ENCODE peak calls at places on chromosomes 7 and 10, in nine cellular contexts. One of them, this sample, is unnamed.

GRCh38 chr7:114409750-114410149 is 4.9 kb upstream of the FOXP2 start:
- DNase-seq in WTC11: no peak
- DNase-seq in stimulated activated CD4-positive, alpha-beta T cell treated with anti-CD3 and anti-CD28 coated beads, Interleukin-15, amount 100 ng/mL, for 1 hour: no peak
- DNase-seq in left colon: no peak
- DNase-seq in T-helper 2 cell: no peak
- DNase-seq in BJ: no peak
- DNase-seq in NCI-H460: no peak
- DNase-seq in NCI-H510A: no peak
- DNase-seq in iris pigment epithelial cell: peak; percentile 20
- DNase-seq in this sample: no peak

GRCh38 chr10:80540644-80541143 is 3.0 kb downstream of the SH2D4B start:
- DNase-seq in WTC11: no peak
- DNase-seq in stimulated activated CD4-positive, alpha-beta T cell treated with anti-CD3 and anti-CD28 coated beads, Interleukin-15, amount 100 ng/mL, for 1 hour: no peak
- DNase-seq in left colon: no peak
- DNase-seq in T-helper 2 cell: no peak
- DNase-seq in BJ: no peak
- DNase-seq in NCI-H460: no peak
- DNase-seq in NCI-H510A: no peak
- DNase-seq in iris pigment epithelial cell: no peak
- DNase-seq in this sample: no peak

GRCh38 chr10:119166564-119166963 is 1.1 kb upstream of the SFXN4 start:
- DNase-seq in WTC11: no peak
- DNase-seq in stimulated activated CD4-positive, alpha-beta T cell treated with anti-CD3 and anti-CD28 coated beads, Interleukin-15, amount 100 ng/mL, for 1 hour: no peak
- DNase-seq in left colon: no peak
- DNase-seq in T-helper 2 cell: no peak
- DNase-seq in BJ: no peak
- DNase-seq in NCI-H460: no peak
- DNase-seq in NCI-H510A: no peak
- DNase-seq in iris pigment epithelial cell: no peak
- DNase-seq in this sample: no peak

GRCh38 chr7:37394158-37394557 is 54.5 kb downstream of the ELMO1 start:
- DNase-seq in WTC11: no peak
- DNase-seq in stimulated activated CD4-positive, alpha-beta T cell treated with anti-CD3 and anti-CD28 coated beads, Interleukin-15, amount 100 ng/mL, for 1 hour: no peak
- DNase-seq in left colon: no peak
- DNase-seq in T-helper 2 cell: no peak
- DNase-seq in BJ: no peak
- DNase-seq in NCI-H460: no peak
- DNase-seq in NCI-H510A: no peak
- DNase-seq in iris pigment epithelial cell: no peak
- DNase-seq in this sample: no peak

GRCh38 chr10:55287346-55287745 is 486.3 kb upstream of the PCDH15 start:
- DNase-seq in WTC11: no peak
- DNase-seq in stimulated activated CD4-positive, alpha-beta T cell treated with anti-CD3 and anti-CD28 coated beads, Interleukin-15, amount 100 ng/mL, for 1 hour: no peak
- DNase-seq in left colon: no peak
- DNase-seq in T-helper 2 cell: no peak
- DNase-seq in BJ: no peak
- DNase-seq in NCI-H460: no peak
- DNase-seq in NCI-H510A: no peak
- DNase-seq in iris pigment epithelial cell: no peak
- DNase-seq in this sample: no peak

GRCh38 chr7:152076324-152076821 is 50.9 kb downstream of the GALNT11 start:
- DNase-seq in WTC11: peak; percentile 65
- DNase-seq in stimulated activated CD4-positive, alpha-beta T cell treated with anti-CD3 and anti-CD28 coated beads, Interleukin-15, amount 100 ng/mL, for 1 hour: no peak
- DNase-seq in left colon: peak; percentile 43
- DNase-seq in T-helper 2 cell: no peak
- DNase-seq in BJ: no peak
- DNase-seq in NCI-H460: peak; percentile 24
- DNase-seq in NCI-H510A: no peak
- DNase-seq in iris pigment epithelial cell: peak; percentile 15
- DNase-seq in this sample: no peak

GRCh38 chr10:110577056-110577455 is 9.6 kb downstream of the SMC3 start:
- DNase-seq in WTC11: no peak
- DNase-seq in stimulated activated CD4-positive, alpha-beta T cell treated with anti-CD3 and anti-CD28 coated beads, Interleukin-15, amount 100 ng/mL, for 1 hour: no peak
- DNase-seq in left colon: no peak
- DNase-seq in T-helper 2 cell: no peak
- DNase-seq in BJ: no peak
- DNase-seq in NCI-H460: no peak
- DNase-seq in NCI-H510A: no peak
- DNase-seq in iris pigment epithelial cell: peak; percentile 76
- DNase-seq in this sample: no peak

GRCh38 chr7:131890191-131890590 is 333.8 kb upstream of the PODXL start:
- DNase-seq in WTC11: no peak
- DNase-seq in stimulated activated CD4-positive, alpha-beta T cell treated with anti-CD3 and anti-CD28 coated beads, Interleukin-15, amount 100 ng/mL, for 1 hour: no peak
- DNase-seq in left colon: no peak
- DNase-seq in T-helper 2 cell: no peak
- DNase-seq in BJ: no peak
- DNase-seq in NCI-H460: no peak
- DNase-seq in NCI-H510A: no peak
- DNase-seq in iris pigment epithelial cell: no peak
- DNase-seq in this sample: no peak

GRCh38 chr7:146216371-146217041 is 99.9 kb downstream of the CNTNAP2 start:
- DNase-seq in WTC11: no peak
- DNase-seq in stimulated activated CD4-positive, alpha-beta T cell treated with anti-CD3 and anti-CD28 coated beads, Interleukin-15, amount 100 ng/mL, for 1 hour: no peak
- DNase-seq in left colon: no peak
- DNase-seq in T-helper 2 cell: no peak
- DNase-seq in BJ: no peak
- DNase-seq in NCI-H460: no peak
- DNase-seq in NCI-H510A: no peak
- DNase-seq in iris pigment epithelial cell: no peak
- DNase-seq in this sample: no peak

GRCh38 chr10:102416181-102417094 is 2.1 kb downstream of the PSD start:
- DNase-seq in WTC11: no peak
- DNase-seq in stimulated activated CD4-positive, alpha-beta T cell treated with anti-CD3 and anti-CD28 coated beads, Interleukin-15, amount 100 ng/mL, for 1 hour: no peak
- DNase-seq in left colon: no peak
- DNase-seq in T-helper 2 cell: no peak
- DNase-seq in BJ: no peak
- DNase-seq in NCI-H460: no peak
- DNase-seq in NCI-H510A: no peak
- DNase-seq in iris pigment epithelial cell: no peak
- DNase-seq in this sample: no peak

This sample was measured in ureter.